ENCODE peak calls at places on chromosomes 4 and X, in five cellular contexts. One of them, this sample, is unnamed.

GRCh38 chr4:113758361-113758760 is 3.2 kb downstream of the CAMK2D start:
- DNase-seq in GM12865: no peak
- DNase-seq in bronchial epithelial cell: no peak
- DNase-seq in nephron progenitor cell: no peak
- DNase-seq in esophagus muscularis mucosa: no peak
- DNase-seq in this sample: no peak

GRCh38 chrX:13087322-13088154 is 43.1 kb upstream of the FAM9C start:
- DNase-seq in GM12865: peak
- DNase-seq in bronchial epithelial cell: peak
- DNase-seq in nephron progenitor cell: no peak
- DNase-seq in esophagus muscularis mucosa: no peak
- DNase-seq in this sample: no peak

GRCh38 chrX:8306296-8306975 is 135.4 kb upstream of the VCX2 start:
- DNase-seq in GM12865: no peak
- DNase-seq in bronchial epithelial cell: no peak
- DNase-seq in nephron progenitor cell: no peak
- DNase-seq in esophagus muscularis mucosa: no peak
- DNase-seq in this sample: no peak

GRCh38 chrX:51461053-51462050 is 35.0 kb downstream of the NUDT11 start:
- DNase-seq in GM12865: peak
- DNase-seq in bronchial epithelial cell: peak
- DNase-seq in nephron progenitor cell: peak
- DNase-seq in esophagus muscularis mucosa: no peak
- DNase-seq in this sample: peak

GRCh38 chr4:2862528-2862927 is 18.9 kb downstream of the ADD1 start:
- DNase-seq in GM12865: no peak
- DNase-seq in bronchial epithelial cell: peak
- DNase-seq in nephron progenitor cell: no peak
- DNase-seq in esophagus muscularis mucosa: no peak
- DNase-seq in this sample: no peak

GRCh38 chr4:170087163-170087700 is 2.5 kb downstream of the AADAT start:
- DNase-seq in GM12865: no peak
- DNase-seq in bronchial epithelial cell: peak
- DNase-seq in nephron progenitor cell: no peak
- DNase-seq in esophagus muscularis mucosa: no peak
- DNase-seq in this sample: no peak

GRCh38 chr4:184911310-184911709 is 85.5 kb upstream of the ACSL1 start:
- DNase-seq in GM12865: peak
- DNase-seq in bronchial epithelial cell: peak
- DNase-seq in nephron progenitor cell: no peak
- DNase-seq in esophagus muscularis mucosa: no peak
- DNase-seq in this sample: no peak

GRCh38 chrX:119516157-119516702 is 48.0 kb downstream of the SLC25A5 start:
- DNase-seq in GM12865: peak
- DNase-seq in bronchial epithelial cell: peak
- DNase-seq in nephron progenitor cell: peak
- DNase-seq in esophagus muscularis mucosa: no peak
- DNase-seq in this sample: peak

GRCh38 chr4:172142331-172142738 is 329.1 kb downstream of the GALNTL6 start:
- DNase-seq in GM12865: no peak
- DNase-seq in bronchial epithelial cell: peak
- DNase-seq in nephron progenitor cell: no peak
- DNase-seq in esophagus muscularis mucosa: no peak
- DNase-seq in this sample: no peak

GRCh38 chr4:171433674-171434073 is 379.5 kb upstream of the GALNTL6 start:
- DNase-seq in GM12865: no peak
- DNase-seq in bronchial epithelial cell: no peak
- DNase-seq in nephron progenitor cell: no peak
- DNase-seq in esophagus muscularis mucosa: no peak
- DNase-seq in this sample: no peak

GRCh38 chr4:125358453-125358852 is 43.7 kb downstream of the FAT4 start:
- DNase-seq in GM12865: no peak
- DNase-seq in bronchial epithelial cell: no peak
- DNase-seq in nephron progenitor cell: no peak
- DNase-seq in esophagus muscularis mucosa: no peak
- DNase-seq in this sample: no peak

GRCh38 chr4:125938541-125938940 is 623.8 kb downstream of the FAT4 start:
- DNase-seq in GM12865: no peak
- DNase-seq in bronchial epithelial cell: no peak
- DNase-seq in nephron progenitor cell: no peak
- DNase-seq in esophagus muscularis mucosa: no peak
- DNase-seq in this sample: no peak

GRCh38 chr4:87410157-87410556 is 12.2 kb upstream of the NUDT9 start:
- DNase-seq in GM12865: no peak
- DNase-seq in bronchial epithelial cell: no peak
- DNase-seq in nephron progenitor cell: no peak
- DNase-seq in esophagus muscularis mucosa: no peak
- DNase-seq in this sample: no peak

GRCh38 chr4:180296036-180296599 is 1947.1 kb upstream of the TENM3 start:
- DNase-seq in GM12865: peak
- DNase-seq in bronchial epithelial cell: peak
- DNase-seq in nephron progenitor cell: no peak
- DNase-seq in esophagus muscularis mucosa: no peak
- DNase-seq in this sample: no peak

GRCh38 chr4:100982345-100982744 is 365.0 kb downstream of the PPP3CA start:
- DNase-seq in GM12865: no peak
- DNase-seq in bronchial epithelial cell: peak
- DNase-seq in nephron progenitor cell: no peak
- DNase-seq in esophagus muscularis mucosa: no peak
- DNase-seq in this sample: no peak

GRCh38 chr4:100977746-100978397 is 369.5 kb downstream of the PPP3CA start:
- DNase-seq in GM12865: no peak
- DNase-seq in bronchial epithelial cell: no peak
- DNase-seq in nephron progenitor cell: no peak
- DNase-seq in esophagus muscularis mucosa: no peak
- DNase-seq in this sample: no peak

GRCh38 chr4:100981447-100982204 is 365.7 kb downstream of the PPP3CA start:
- DNase-seq in GM12865: no peak
- DNase-seq in bronchial epithelial cell: peak
- DNase-seq in nephron progenitor cell: no peak
- DNase-seq in esophagus muscularis mucosa: no peak
- DNase-seq in this sample: no peak

GRCh38 chr4:100977274-100977673 is 370.1 kb downstream of the PPP3CA start:
- DNase-seq in GM12865: no peak
- DNase-seq in bronchial epithelial cell: no peak
- DNase-seq in nephron progenitor cell: no peak
- DNase-seq in esophagus muscularis mucosa: no peak
- DNase-seq in this sample: no peak
- TF ChIP-seq CTCF in GM12865: no peak
- TF ChIP-seq CTCF in bronchial epithelial cell: no peak
- TF ChIP-seq CTCF in nephron progenitor cell: no peak
- TF ChIP-seq CTCF in esophagus muscularis mucosa: no peak
- TF ChIP-seq CTCF in this sample: no peak

DNA sequence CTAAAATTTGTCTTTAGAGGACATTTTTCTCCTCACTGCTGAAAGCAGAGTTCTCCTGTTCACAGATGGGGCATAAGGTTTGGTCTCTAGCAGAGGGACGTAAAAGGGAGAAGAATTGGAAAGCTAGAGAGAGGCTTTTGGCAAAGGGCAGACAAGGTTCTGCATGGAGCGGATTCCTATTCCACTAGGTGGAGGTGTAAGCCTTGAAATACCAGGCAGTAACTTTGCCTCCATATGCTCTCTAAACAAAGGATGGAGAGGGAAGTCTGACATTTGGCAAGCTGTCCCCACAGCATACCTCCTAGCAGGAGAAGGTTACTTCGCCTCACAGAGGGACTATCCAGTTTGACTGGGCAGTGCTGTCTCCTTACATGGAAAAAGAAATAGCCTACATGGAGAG is 174.7 kb downstream of the DACH2 start:
- DNase-seq in GM12865: no peak
- DNase-seq in bronchial epithelial cell: no peak
- DNase-seq in nephron progenitor cell: no peak
- DNase-seq in esophagus muscularis mucosa: no peak
- DNase-seq in this sample: no peak
- TF ChIP-seq CTCF in GM12865: no peak
- TF ChIP-seq CTCF in bronchial epithelial cell: no peak
- TF ChIP-seq CTCF in nephron progenitor cell: no peak
- TF ChIP-seq CTCF in esophagus muscularis mucosa: no peak
- TF ChIP-seq CTCF in this sample: no peak

DNA sequence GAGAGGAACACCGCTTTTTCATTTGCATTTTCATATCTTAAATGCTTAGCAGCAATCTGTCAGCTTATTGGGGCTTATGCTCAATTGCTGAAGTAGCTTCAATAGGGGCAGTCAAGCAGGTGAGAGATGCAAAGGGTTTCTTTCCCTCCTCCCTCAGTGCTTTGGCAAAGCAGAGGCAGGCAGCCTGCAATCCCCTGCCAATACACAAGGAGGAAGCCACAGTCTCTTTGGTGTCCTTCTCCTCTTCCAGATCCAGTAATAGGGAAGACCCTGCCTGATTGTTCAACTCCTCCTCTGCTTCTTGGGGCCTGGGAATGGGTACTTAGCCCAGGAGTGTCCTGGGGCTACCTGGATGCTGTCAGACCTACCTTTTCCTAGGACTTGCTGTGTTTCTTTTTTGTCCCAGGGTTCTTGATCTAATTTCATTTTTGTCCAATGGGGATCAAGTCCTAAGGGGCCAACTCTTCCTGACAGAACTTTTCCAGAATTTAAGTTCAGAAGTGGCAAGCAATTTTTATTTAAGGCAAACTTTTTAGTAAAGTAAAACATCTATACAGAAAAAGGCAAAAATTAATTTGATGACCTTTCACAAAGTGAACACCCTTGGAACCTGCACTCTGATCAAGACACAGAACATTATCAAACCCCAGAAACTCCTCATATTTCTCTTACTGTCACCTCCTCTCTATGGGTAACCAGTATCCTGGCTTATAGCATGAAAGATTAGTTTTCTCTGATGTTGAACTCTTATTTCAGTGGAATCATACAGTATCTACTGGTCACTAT is 260.3 kb downstream of the PPP3CA start:
- DNase-seq in GM12865: no peak
- DNase-seq in bronchial epithelial cell: no peak
- DNase-seq in nephron progenitor cell: no peak
- DNase-seq in esophagus muscularis mucosa: no peak
- DNase-seq in this sample: no peak
- TF ChIP-seq CTCF in GM12865: no peak
- TF ChIP-seq CTCF in bronchial epithelial cell: no peak
- TF ChIP-seq CTCF in nephron progenitor cell: no peak
- TF ChIP-seq CTCF in esophagus muscularis mucosa: no peak
- TF ChIP-seq CTCF in this sample: peak

DNA sequence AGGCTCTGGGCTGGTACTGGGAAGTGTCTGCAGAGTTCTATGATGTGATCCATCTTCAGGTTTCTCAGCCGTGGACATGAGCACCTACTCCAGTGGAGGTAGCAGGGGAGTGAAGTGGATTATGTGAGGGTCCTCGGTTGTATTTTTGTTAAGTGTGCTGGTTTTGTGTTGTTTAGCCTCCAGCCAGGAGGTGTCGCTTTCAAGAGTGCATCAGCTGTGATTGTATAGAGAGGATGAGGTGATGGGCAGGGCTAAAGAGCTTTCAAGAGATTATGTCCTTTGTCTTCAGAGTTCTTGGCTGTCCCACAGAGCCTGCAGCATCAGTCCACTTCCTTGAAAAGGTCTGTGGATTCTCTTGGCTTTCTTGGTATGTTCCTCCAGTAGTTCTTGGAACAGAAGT is 256.6 kb downstream of the STK32B start:
- DNase-seq in GM12865: no peak
- DNase-seq in bronchial epithelial cell: no peak
- DNase-seq in nephron progenitor cell: no peak
- DNase-seq in esophagus muscularis mucosa: no peak
- DNase-seq in this sample: no peak
- TF ChIP-seq CTCF in GM12865: no peak
- TF ChIP-seq CTCF in bronchial epithelial cell: no peak
- TF ChIP-seq CTCF in nephron progenitor cell: no peak
- TF ChIP-seq CTCF in esophagus muscularis mucosa: no peak
- TF ChIP-seq CTCF in this sample: no peak

GRCh38 chrX:73262991-73263390 is 48.3 kb upstream of the NAP1L2 start:
- DNase-seq in GM12865: peak
- DNase-seq in bronchial epithelial cell: peak
- DNase-seq in nephron progenitor cell: no peak
- DNase-seq in esophagus muscularis mucosa: no peak
- DNase-seq in this sample: no peak
- TF ChIP-seq CTCF in GM12865: no peak
- TF ChIP-seq CTCF in bronchial epithelial cell: no peak
- TF ChIP-seq CTCF in nephron progenitor cell: no peak
- TF ChIP-seq CTCF in esophagus muscularis mucosa: no peak
- TF ChIP-seq CTCF in this sample: peak

DNA sequence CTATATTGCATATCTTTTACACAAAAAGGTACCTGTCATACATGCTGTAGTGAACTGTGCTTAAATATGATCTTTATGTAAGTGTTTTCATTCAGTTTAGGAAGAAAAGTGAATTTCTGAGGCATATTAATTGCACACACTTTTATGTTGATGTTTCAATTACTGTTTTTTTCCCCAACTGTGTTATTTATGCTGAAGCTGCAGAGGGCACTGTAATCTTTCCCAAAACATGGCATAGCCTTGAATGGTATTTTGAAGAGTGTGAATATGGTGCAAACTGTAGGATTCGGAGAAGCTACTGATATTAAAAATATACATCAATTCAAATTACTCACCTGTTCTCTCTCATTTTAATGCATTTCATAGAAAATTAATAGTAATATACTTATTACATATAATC is 6.0 kb upstream of the CENPE start:
- DNase-seq in GM12865: no peak
- DNase-seq in bronchial epithelial cell: peak
- DNase-seq in nephron progenitor cell: no peak
- DNase-seq in esophagus muscularis mucosa: no peak
- DNase-seq in this sample: no peak
- TF ChIP-seq CTCF in GM12865: peak
- TF ChIP-seq CTCF in bronchial epithelial cell: peak
- TF ChIP-seq CTCF in nephron progenitor cell: no peak
- TF ChIP-seq CTCF in esophagus muscularis mucosa: no peak
- TF ChIP-seq CTCF in this sample: peak